ENCODE peak calls at places on chromosome 3, in four cellular contexts. One of them, this sample, is unnamed.
A peak's percentile ranks its signal among the peaks of the same experiment; 100 is the strongest.

GRCh38 chr3:194572131-194572789 is 61.0 kb downstream of the TMEM44 start:
- DNase-seq in gastrocnemius medialis: peak; percentile 48
- DNase-seq in body of pancreas: peak; percentile 49
- DNase-seq in adrenal gland: no peak
- DNase-seq in this sample: peak; percentile 26

GRCh38 chr3:20668411-20668810 is 482.4 kb upstream of the SGO1 start:
- DNase-seq in adrenal gland: peak; percentile 13
- DNase-seq in gastrocnemius medialis: no peak
- DNase-seq in body of pancreas: no peak
- DNase-seq in this sample: no peak

GRCh38 chr3:182973047-182973446 is 7.3 kb downstream of the DCUN1D1 start:
- DNase-seq in gastrocnemius medialis: no peak
- DNase-seq in adrenal gland: no peak
- DNase-seq in body of pancreas: no peak
- DNase-seq in this sample: no peak

GRCh38 chr3:15148614-15149013 is 49.7 kb upstream of the RBSN start:
- DNase-seq in body of pancreas: peak; percentile 22
- DNase-seq in gastrocnemius medialis: no peak
- DNase-seq in adrenal gland: no peak
- DNase-seq in this sample: peak; percentile 18

GRCh38 chr3:63955830-63956545 is 43.8 kb upstream of the SCAANT1 start:
- DNase-seq in body of pancreas: no peak
- DNase-seq in gastrocnemius medialis: no peak
- DNase-seq in adrenal gland: no peak
- DNase-seq in this sample: no peak

GRCh38 chr3:52265387-52265786 is 13.1 kb downstream of the WDR82 start:
- DNase-seq in body of pancreas: no peak
- DNase-seq in gastrocnemius medialis: no peak
- DNase-seq in adrenal gland: no peak
- DNase-seq in this sample: no peak

GRCh38 chr3:161884830-161885229 is 388.2 kb downstream of the OTOL1 start:
- DNase-seq in adrenal gland: no peak
- DNase-seq in body of pancreas: no peak
- DNase-seq in gastrocnemius medialis: no peak
- DNase-seq in this sample: no peak

GRCh38 chr3:168952551-168952950 is 711.0 kb downstream of the MECOM start:
- DNase-seq in gastrocnemius medialis: no peak
- DNase-seq in adrenal gland: no peak
- DNase-seq in body of pancreas: no peak
- DNase-seq in this sample: no peak

GRCh38 chr3:102156426-102156825 is 278.4 kb upstream of the ZPLD1 start:
- DNase-seq in gastrocnemius medialis: no peak
- DNase-seq in body of pancreas: peak; percentile 21
- DNase-seq in adrenal gland: no peak
- DNase-seq in this sample: no peak

GRCh38 chr3:111484666-111485065 is 57.3 kb upstream of the CD96 start:
- DNase-seq in body of pancreas: no peak
- DNase-seq in gastrocnemius medialis: no peak
- DNase-seq in adrenal gland: no peak
- DNase-seq in this sample: no peak

GRCh38 chr3:19898725-19899124 is 35.3 kb downstream of the EFHB start:
- DNase-seq in gastrocnemius medialis: no peak
- DNase-seq in adrenal gland: no peak
- DNase-seq in body of pancreas: no peak
- DNase-seq in this sample: no peak

GRCh38 chr3:186787642-186788481 is 4.5 kb downstream of the EIF4A2 start:
- DNase-seq in adrenal gland: no peak
- DNase-seq in body of pancreas: no peak
- DNase-seq in gastrocnemius medialis: no peak
- DNase-seq in this sample: no peak
- TF ChIP-seq POLR2A in adrenal gland: no peak
- TF ChIP-seq POLR2A in body of pancreas: no peak
- TF ChIP-seq POLR2A in gastrocnemius medialis: no peak
- TF ChIP-seq POLR2A in this sample: no peak

GRCh38 chr3:172536505-172536904 is 13.3 kb upstream of the TNFSF10 start:
- DNase-seq in adrenal gland: no peak
- DNase-seq in body of pancreas: no peak
- DNase-seq in gastrocnemius medialis: no peak
- DNase-seq in this sample: no peak
- H3K27ac ChIP-seq in adrenal gland: no peak overlapping the region
- H3K27ac ChIP-seq in body of pancreas: no peak overlapping the region
- H3K27ac ChIP-seq in gastrocnemius medialis: no peak overlapping the region
- H3K27ac ChIP-seq in this sample: no peak overlapping the region

GRCh38 chr3:71063768-71064287 is 519.7 kb downstream of the FOXP1 start:
- DNase-seq in adrenal gland: peak; percentile 23
- DNase-seq in body of pancreas: peak; percentile 34
- DNase-seq in gastrocnemius medialis: no peak
- DNase-seq in this sample: peak; percentile 53
- H3K27me3 ChIP-seq in adrenal gland: no peaks in the 10 kb centered on the region
- H3K27me3 ChIP-seq in body of pancreas: no peaks in the 10 kb centered on the region
- H3K27me3 ChIP-seq in gastrocnemius medialis: no peaks in the 10 kb centered on the region
- H3K27me3 ChIP-seq in this sample: no peaks in the 10 kb centered on the region

GRCh38 chr3:11643212-11644087 is at the start of gene VGLL4:
- DNase-seq in adrenal gland: peak; percentile 87
- DNase-seq in body of pancreas: peak; percentile 78
- DNase-seq in gastrocnemius medialis: peak; percentile 83
- DNase-seq in this sample: peak; percentile 95
- TF ChIP-seq POLR2A in adrenal gland: peak; percentile 94
- TF ChIP-seq POLR2A in body of pancreas: peak; percentile 74
- TF ChIP-seq POLR2A in gastrocnemius medialis: peak; percentile 77
- TF ChIP-seq POLR2A in this sample: no peak

DNA sequence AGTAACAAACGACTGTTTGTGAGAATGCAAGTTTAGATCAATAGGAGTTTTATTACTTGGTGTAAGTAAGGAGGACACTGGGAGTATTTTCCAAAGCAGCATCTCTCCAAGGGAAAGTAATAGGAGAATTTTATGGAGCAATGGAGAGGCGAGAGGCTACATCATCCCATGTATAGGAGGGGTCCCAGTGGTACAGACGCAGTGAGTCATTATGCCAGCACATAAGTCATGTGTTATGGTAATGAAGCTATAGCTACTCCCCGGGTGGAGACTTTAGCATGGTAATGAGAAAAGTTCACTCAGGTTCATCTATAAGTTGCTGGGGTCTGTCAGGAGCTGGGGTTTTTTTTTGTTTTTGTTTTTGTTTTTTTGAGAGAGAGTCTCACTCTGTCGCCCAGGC is 29.5 kb upstream of the ZNF445 start:
- DNase-seq in adrenal gland: no peak
- DNase-seq in gastrocnemius medialis: no peak
- DNase-seq in body of pancreas: no peak
- DNase-seq in this sample: no peak
- H3K27ac ChIP-seq in adrenal gland: no peak overlapping the region
- H3K27ac ChIP-seq in gastrocnemius medialis: no peak overlapping the region
- H3K27ac ChIP-seq in body of pancreas: no peak overlapping the region
- H3K27ac ChIP-seq in this sample: no peak overlapping the region

GRCh38 chr3:184566441-184567414 is 5.1 kb downstream of the EPHB3 start:
- DNase-seq in adrenal gland: no peak
- DNase-seq in gastrocnemius medialis: no peak
- DNase-seq in body of pancreas: no peak
- DNase-seq in this sample: no peak
- H3K27me3 ChIP-seq in adrenal gland: no peaks in the 10 kb centered on the region
- H3K27me3 ChIP-seq in gastrocnemius medialis: peaks cover 11% of the 10 kb centered on the region
- H3K27me3 ChIP-seq in body of pancreas: no peaks in the 10 kb centered on the region
- H3K27me3 ChIP-seq in this sample: no peaks in the 10 kb centered on the region

GRCh38 chr3:48607519-48607918 is 1.9 kb downstream of the UQCRC1 start:
- DNase-seq in adrenal gland: no peak
- DNase-seq in gastrocnemius medialis: no peak
- DNase-seq in body of pancreas: no peak
- DNase-seq in this sample: no peak

GRCh38 chr3:48614044-48614443 is 4.6 kb upstream of the UQCRC1 start:
- DNase-seq in adrenal gland: no peak
- DNase-seq in body of pancreas: no peak
- DNase-seq in gastrocnemius medialis: no peak
- DNase-seq in this sample: no peak

GRCh38 chr3:48612270-48612669 is 2.8 kb upstream of the UQCRC1 start:
- DNase-seq in body of pancreas: no peak
- DNase-seq in adrenal gland: no peak
- DNase-seq in gastrocnemius medialis: no peak
- DNase-seq in this sample: no peak

DNA sequence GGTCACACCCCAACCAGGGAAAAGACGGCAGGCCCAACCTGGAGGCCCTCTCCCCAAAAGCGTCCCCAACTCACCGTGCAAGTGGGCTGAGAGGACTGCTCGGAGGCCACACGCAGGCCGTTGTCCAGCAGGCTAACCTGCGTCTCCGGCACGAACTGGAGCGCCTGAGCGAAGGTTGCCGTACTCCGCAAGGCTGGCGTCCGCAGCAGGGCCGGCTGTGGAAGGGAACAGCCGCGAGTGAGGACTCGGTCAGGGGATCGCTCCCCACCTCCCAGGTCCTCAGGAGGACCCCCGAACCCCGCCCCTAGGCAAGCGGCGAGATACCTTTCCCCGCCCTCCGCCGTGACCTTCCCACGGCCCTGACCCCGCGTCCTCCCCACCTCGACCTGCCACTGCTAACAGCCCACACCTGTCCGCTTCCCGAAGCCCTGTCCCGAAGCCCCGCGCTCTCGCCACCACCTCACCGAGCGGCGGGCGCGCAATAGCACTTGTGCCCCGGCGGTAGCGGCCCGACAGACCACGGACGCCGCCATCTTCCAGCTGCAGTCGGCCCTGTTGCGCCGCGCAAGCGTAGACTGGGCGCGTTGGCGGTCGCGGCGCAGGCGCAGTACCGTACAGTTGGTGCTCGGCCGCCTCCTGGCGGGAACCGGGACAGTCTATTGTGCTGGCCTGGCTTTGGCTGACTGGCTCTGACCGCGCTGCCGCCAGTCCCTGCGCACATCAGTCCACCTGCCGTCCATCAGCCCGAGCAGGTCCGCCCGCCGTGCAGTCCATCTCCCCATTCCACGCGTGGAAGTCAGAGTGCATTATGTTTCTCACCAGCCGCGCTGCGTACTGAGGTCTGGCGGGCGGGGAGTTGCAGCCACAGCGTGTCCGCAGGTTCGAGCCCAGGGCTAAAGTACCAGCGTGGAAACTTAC is at the start of gene UQCRC1:
- DNase-seq in gastrocnemius medialis: peak; percentile 88
- DNase-seq in adrenal gland: peak; percentile 92
- DNase-seq in body of pancreas: peak; percentile 94
- DNase-seq in this sample: peak; percentile 92
- TF ChIP-seq POLR2A in gastrocnemius medialis: peak; percentile 93
- TF ChIP-seq POLR2A in adrenal gland: peak; percentile 71
- TF ChIP-seq POLR2A in body of pancreas: peak; percentile 89
- TF ChIP-seq POLR2A in this sample: no peak

DNA sequence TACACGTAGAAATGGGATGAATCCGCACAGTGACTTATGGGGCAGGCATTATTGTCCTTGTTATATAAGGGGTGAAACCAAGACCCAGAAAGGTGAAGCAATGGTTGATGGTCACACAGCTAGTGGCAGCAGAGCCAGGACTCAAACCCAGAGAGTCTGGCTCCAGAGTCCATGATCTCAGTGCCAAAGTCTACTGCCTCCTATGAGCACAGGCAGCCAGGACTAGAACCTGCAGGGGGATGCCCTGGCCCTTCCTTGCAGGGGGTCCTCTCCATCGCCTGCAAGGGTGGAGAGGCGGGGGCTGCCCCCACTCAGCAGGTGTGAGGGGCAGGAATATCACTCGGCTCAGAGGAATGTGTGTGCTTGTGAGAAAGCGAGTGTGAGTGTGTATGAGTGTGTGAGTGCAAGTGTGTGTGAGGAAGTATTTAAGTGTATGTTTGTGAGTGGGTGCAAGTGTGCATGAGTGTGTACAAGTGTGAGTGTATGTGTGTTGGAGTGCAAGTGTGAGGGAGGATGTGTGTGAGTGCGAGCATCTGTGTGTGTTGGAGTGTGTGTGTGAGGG is 44.7 kb downstream of the UMPS start:
- DNase-seq in adrenal gland: no peak
- DNase-seq in body of pancreas: no peak
- DNase-seq in gastrocnemius medialis: no peak
- DNase-seq in this sample: no peak
- H3K27ac ChIP-seq in adrenal gland: no peak overlapping the region
- H3K27ac ChIP-seq in body of pancreas: peak overlapping the region; percentile 59
- H3K27ac ChIP-seq in gastrocnemius medialis: peak overlapping the region; percentile 26
- H3K27ac ChIP-seq in this sample: no peak overlapping the region

This sample was measured in testis.